ENCODE peak calls at places on chromosomes 13 and 19, in seven cellular contexts. V is progenitor cell of endocrine pancreas, S is mammary epithelial cell, W is stomach, U is body of pancreas, L is neural crest cell, F is foreskin fibroblast. T is an unnamed sample.

GRCh38 chr13:26219726-26220125 is 2.4 kb downstream of the RNF6 start:
- DNase-seq in V (no peak), S (peak; percentile 40), W (no peak), U (no peak), L (no peak), F (no peak), T (no peak)

GRCh38 chr13:44908712-44909111 is 80.6 kb downstream of the NUFIP1 start:
- DNase-seq in V (no peak), S (no peak), W (no peak), U (no peak), L (no peak), F (no peak), T (no peak)

GRCh38 chr19:45403781-45404556 is 900 bp downstream of the PPP1R13L start:
- DNase-seq in V (peak; percentile 56), S (peak; percentile 60), W (peak; percentile 73), U (peak; percentile 77), L (peak; percentile 39), F (no peak), T (peak; percentile 60)

GRCh38 chr13:22915442-22916082 is 265.2 kb upstream of the SGCG start:
- DNase-seq in V (peak; percentile 77), S (peak; percentile 3), W (peak; percentile 40), U (peak; percentile 32), L (peak; percentile 58), F (peak; percentile 3), T (peak; percentile 83)

GRCh38 chr19:13806728-13807127 is 11.5 kb downstream of the ZSWIM4 start:
- DNase-seq in V (no peak), S (no peak), W (no peak), U (no peak), L (no peak), F (no peak), T (no peak)

GRCh38 chr19:42024622-42025111 is 30.6 kb upstream of the ATP1A3 start:
- DNase-seq in V (no peak), S (no peak), W (no peak), U (peak; percentile 31), L (no peak), F (peak; percentile 35), T (no peak)

GRCh38 chr19:45110811-45111210 is 17.8 kb downstream of the PPP1R37 start:
- DNase-seq in V (no peak), S (no peak), W (no peak), U (no peak), L (no peak), F (no peak), T (no peak)

GRCh38 chr19:27746691-27747380 is 1466.1 kb downstream of the UQCRFS1 start:
- DNase-seq in V (no peak), S (peak; percentile 15), W (peak; percentile 39), U (peak; percentile 10), L (peak; percentile 5), F (peak; percentile 10), T (peak; percentile 52)

GRCh38 chr19:35070471-35070870 is 28.9 kb downstream of the HPN start:
- DNase-seq in V (no peak), S (no peak), W (no peak), U (no peak), L (no peak), F (no peak), T (no peak)

GRCh38 chr19:3358392-3358918 is 7.9 kb upstream of the NFIC start:
- DNase-seq in V (no peak), S (no peak), W (no peak), U (no peak), L (no peak), F (no peak), T (no peak)

GRCh38 chr13:34357435-34358232 is 539.7 kb downstream of the RFC3 start:
- DNase-seq in V (no peak), S (peak; percentile 79), W (no peak), U (peak; percentile 7), L (no peak), F (peak; percentile 85), T (no peak)

GRCh38 chr13:48043789-48044503 is 6.4 kb downstream of the NUDT15 start:
- DNase-seq in V (no peak), S (peak; percentile 16), W (no peak), U (no peak), L (no peak), F (peak; percentile 52), T (no peak)

GRCh38 chr19:6239401-6239844 is 40.4 kb downstream of the MLLT1 start:
- DNase-seq in V (no peak), S (peak; percentile 68), W (peak; percentile 66), U (no peak), L (no peak), F (no peak), T (no peak)

GRCh38 chr13:96982672-96983071 is 11.6 kb downstream of the OXGR1 start:
- DNase-seq in V (no peak), S (no peak), W (no peak), U (no peak), L (no peak), F (no peak), T (no peak)

GRCh38 chr13:33379597-33379996 is 94.0 kb upstream of the STARD13 start:
- DNase-seq in V (no peak), S (no peak), W (no peak), U (peak; percentile 73), L (no peak), F (no peak), T (no peak)

GRCh38 chr13:27442797-27443196 is 7.6 kb downstream of the MTIF3 start:
- DNase-seq in V (no peak), S (no peak), W (no peak), U (no peak), L (no peak), F (no peak), T (no peak)

DNA sequence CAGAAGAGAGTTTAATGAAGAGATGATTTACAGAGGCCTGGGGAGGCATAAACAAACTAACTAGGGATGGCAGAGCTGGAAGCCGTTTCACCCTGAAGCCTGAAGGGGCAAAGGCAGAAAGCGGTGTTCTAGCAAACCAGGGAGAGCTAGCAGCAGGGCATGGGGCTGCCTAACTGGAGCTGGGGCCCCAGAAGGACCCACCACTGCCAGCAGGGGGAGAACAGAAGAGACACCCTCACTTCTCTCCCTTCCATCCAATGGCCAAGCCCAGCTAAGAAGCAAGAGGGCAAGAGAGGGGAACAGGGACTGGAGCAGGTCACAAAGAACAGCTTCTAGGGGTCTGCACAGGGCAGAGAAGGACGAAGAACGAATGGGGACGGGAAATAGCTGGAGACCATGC is 195.5 kb downstream of the KATNAL1 start:
- DNase-seq in V (no peak), S (no peak), W (no peak), U (no peak), L (no peak), F (no peak), T (no peak)
- TF ChIP-seq CTCF in V (peak; percentile 31), S (peak; percentile 36), W (no peak), U (no peak), L (peak; percentile 35), F (peak; percentile 11), T (no peak)

GRCh38 chr19:32104465-32105235 is 240.8 kb upstream of the ZNF507 start:
- DNase-seq in V (peak; percentile 18), S (peak; percentile 91), W (no peak), U (no peak), L (no peak), F (no peak), T (no peak)
- TF ChIP-seq CTCF in V (peak; percentile 49), S (peak; percentile 3), W (no peak), U (no peak), L (peak; percentile 36), F (no peak), T (no peak)

DNA sequence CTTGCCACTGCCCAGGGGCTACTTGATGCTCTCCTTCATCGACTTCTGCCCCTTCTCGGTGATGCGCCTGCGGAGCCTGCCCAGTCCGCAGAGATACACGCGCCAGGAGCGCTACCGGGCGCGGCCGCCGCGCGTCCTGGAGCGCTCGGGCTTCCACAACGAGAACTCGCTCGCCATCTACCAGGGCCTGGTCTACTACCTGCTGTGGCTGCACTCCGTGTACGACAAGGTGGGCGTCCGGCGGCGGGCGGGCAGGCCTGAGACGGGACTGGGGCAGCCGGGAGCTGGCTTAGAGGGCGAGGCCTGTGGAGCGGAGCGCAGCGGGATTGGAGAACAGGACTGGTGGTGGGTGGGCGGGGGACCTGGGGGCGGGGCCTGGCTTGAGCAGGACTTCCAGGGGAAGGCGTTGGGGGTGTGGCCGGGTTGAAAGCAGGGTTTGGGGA is 12.7 kb upstream of the PSMD8 start:
- DNase-seq in V (peak; percentile 77), S (peak; percentile 81), W (peak; percentile 77), U (peak; percentile 83), L (peak; percentile 65), F (peak; percentile 59), T (peak; percentile 90)
- TF ChIP-seq CTCF in V (peak; percentile 30), S (no peak), W (no peak), U (peak; percentile 11), L (peak; percentile 48), F (peak; percentile 2), T (no peak)

GRCh38 chr19:39168258-39169142 is 28.3 kb upstream of the NCCRP1 start:
- DNase-seq in V (no peak), S (no peak), W (no peak), U (no peak), L (no peak), F (no peak), T (no peak)
- TF ChIP-seq CTCF in V (no peak), S (no peak), W (no peak), U (no peak), L (no peak), F (no peak), T (no peak)

GRCh38 chr19:48255376-48256303 is at the start of gene CARD8:
- DNase-seq in V (peak; percentile 41), S (peak; percentile 86), W (peak; percentile 82), U (peak; percentile 88), L (peak; percentile 62), F (peak; percentile 81), T (peak; percentile 65)
- TF ChIP-seq CTCF in V (no peak), S (no peak), W (no peak), U (no peak), L (no peak), F (no peak), T (no peak)

GRCh38 chr19:30968210-30968609 is 381.0 kb downstream of the TSHZ3 start:
- DNase-seq in V (no peak), S (no peak), W (no peak), U (no peak), L (no peak), F (no peak), T (no peak)
- TF ChIP-seq CTCF in V (no peak), S (no peak), W (no peak), U (no peak), L (no peak), F (peak; percentile 43), T (no peak)

DNA sequence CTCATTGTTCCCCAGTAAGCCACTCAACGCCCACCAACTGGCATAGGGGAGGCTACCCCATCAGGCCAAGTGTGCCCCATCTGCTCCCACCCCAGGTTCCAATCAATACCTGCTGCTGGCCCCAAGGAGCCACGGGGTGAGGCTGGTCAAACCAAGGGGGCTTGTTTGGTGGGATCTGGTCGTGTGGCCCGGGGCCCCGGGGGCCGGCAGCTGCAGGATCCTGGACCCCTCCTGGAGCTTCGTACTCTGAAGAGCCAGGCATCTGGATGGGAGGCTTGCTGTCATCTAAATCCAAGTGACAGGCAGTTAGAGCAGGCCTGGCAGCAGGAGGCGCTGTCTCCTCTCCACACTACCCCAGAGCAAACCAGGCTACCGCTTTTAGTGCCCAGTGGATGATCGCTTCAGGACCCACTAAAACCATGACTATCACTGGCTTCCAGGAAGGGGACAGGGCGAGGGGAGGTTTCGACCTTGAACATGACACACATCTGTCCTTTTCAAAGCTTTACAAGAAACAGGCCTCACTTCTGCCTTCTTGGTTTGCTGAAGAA is 14.2 kb downstream of the CHERP start:
- DNase-seq in V (no peak), S (no peak), W (peak; percentile 41), U (peak; percentile 23), L (peak; percentile 16), F (no peak), T (peak; percentile 63)
- TF ChIP-seq CTCF in V (peak; percentile 31), S (peak; percentile 51), W (peak; percentile 8), U (peak; percentile 16), L (peak; percentile 53), F (peak; percentile 37), T (peak; percentile 22)

T was measured in glutamatergic neuron.